ENCODE peak calls at places on chromosome 10, in seven cellular contexts. O, X, H, W, V, S and R are unnamed samples. For H3K4me1, the result is how much of the 10 kb centered on the place peaks cover.

GRCh38 chr10:77874872-77875271 is 51.7 kb downstream of the DLG5 start:
- DNase-seq in O (no peak), X (no peak), H (no peak), W (no peak), V (no peak), S (no peak), R (no peak)

GRCh38 chr10:89591111-89591795 is 53.8 kb downstream of the PANK1 start:
- DNase-seq in O (no peak), X (no peak), H (no peak), W (no peak), V (no peak), S (no peak), R (peak)

GRCh38 chr10:113026679-113027078 is 76.6 kb downstream of the TCF7L2 start:
- DNase-seq in O (no peak), X (no peak), H (no peak), W (no peak), V (no peak), S (no peak), R (no peak)

GRCh38 chr10:77794256-77795142 is 132.1 kb downstream of the DLG5 start:
- DNase-seq in O (no peak), X (no peak), H (no peak), W (no peak), V (no peak), S (no peak), R (no peak)

GRCh38 chr10:101047961-101048892 is 13.6 kb upstream of the KAZALD1 start:
- DNase-seq in O (no peak), X (no peak), H (no peak), W (no peak), V (no peak), S (no peak), R (no peak)

GRCh38 chr10:119378737-119379067 is 163.8 kb downstream of the RGS10 start:
- DNase-seq in O (no peak), X (no peak), H (no peak), W (no peak), V (peak), S (no peak), R (no peak)

GRCh38 chr10:78700413-78700812 is 368.4 kb upstream of the ZMIZ1 start:
- DNase-seq in O (peak), X (no peak), H (no peak), W (no peak), V (no peak), S (no peak), R (no peak)

GRCh38 chr10:79285315-79286185 is 61.7 kb upstream of the PPIF start:
- DNase-seq in O (no peak), X (no peak), H (no peak), W (no peak), V (no peak), S (no peak), R (no peak)

GRCh38 chr10:89236221-89236620 is 15.4 kb downstream of the LIPA start:
- DNase-seq in O (no peak), X (no peak), H (no peak), W (no peak), V (no peak), S (no peak), R (no peak)

GRCh38 chr10:22086730-22087364 is 83.3 kb upstream of the DNAJC1 start:
- DNase-seq in O (peak), X (peak), H (peak), W (peak), V (peak), S (peak), R (peak)

GRCh38 chr10:130028465-130028819 is 64.4 kb upstream of the EBF3 start:
- DNase-seq in O (no peak), X (no peak), H (no peak), W (no peak), V (no peak), S (no peak), R (peak)

GRCh38 chr10:48976208-48976607 is 36.6 kb upstream of the LRRC18 start:
- DNase-seq in O (no peak), X (no peak), H (peak), W (no peak), V (peak), S (no peak), R (no peak)

GRCh38 chr10:6037975-6038624 is 24.1 kb downstream of the IL2RA start:
- DNase-seq in O (no peak), X (no peak), H (no peak), W (no peak), V (no peak), S (no peak), R (no peak)

GRCh38 chr10:48541144-48541795 is 63.6 kb downstream of the ARHGAP22 start:
- DNase-seq in O (no peak), X (no peak), H (peak), W (no peak), V (no peak), S (no peak), R (peak)

GRCh38 chr10:71187600-71187999 is 24.8 kb upstream of the UNC5B start:
- DNase-seq in O (peak), X (no peak), H (no peak), W (no peak), V (no peak), S (no peak), R (no peak)

GRCh38 chr10:27911645-27912044 is 87.2 kb downstream of the ODAD2 start:
- DNase-seq in O (no peak), X (no peak), H (no peak), W (no peak), V (no peak), S (no peak), R (no peak)

GRCh38 chr10:3330687-3331086 is 158.1 kb upstream of the PITRM1 start:
- DNase-seq in O (no peak), X (peak), H (peak), W (no peak), V (no peak), S (no peak), R (no peak)

GRCh38 chr10:99411546-99411945 is 18.9 kb downstream of the GOT1 start:
- DNase-seq in O (no peak), X (no peak), H (no peak), W (no peak), V (no peak), S (no peak), R (no peak)

GRCh38 chr10:124626759-124627380 is 117.3 kb downstream of the FAM53B start:
- DNase-seq in O (no peak), X (no peak), H (peak), W (peak), V (no peak), S (no peak), R (no peak)

GRCh38 chr10:21526952-21527633 is 1.6 kb upstream of the SKIDA1 start:
- DNase-seq in O (peak), X (peak), H (peak), W (peak), V (peak), S (peak), R (peak)

GRCh38 chr10:32960022-32960421 is 2.0 kb upstream of the ITGB1 start:
- DNase-seq in O (no peak), X (no peak), H (no peak), W (no peak), V (no peak), S (no peak), R (no peak)

GRCh38 chr10:5546891-5547683 is 22.3 kb downstream of the CALML3 start:
- DNase-seq in O (no peak), X (peak), H (peak), W (peak), V (no peak), S (peak), R (no peak)

GRCh38 chr10:122172311-122173008 is 98.6 kb upstream of the BTBD16 start:
- DNase-seq in O (no peak), X (peak), H (no peak), W (no peak), V (no peak), S (no peak), R (no peak)

GRCh38 chr10:110392860-110393732 is 88.4 kb upstream of the SMNDC1 start:
- DNase-seq in O (no peak), X (no peak), H (no peak), W (peak), V (no peak), S (peak), R (no peak)

GRCh38 chr10:80498039-80498832 is 39.5 kb upstream of the SH2D4B start:
- DNase-seq in O (no peak), X (no peak), H (no peak), W (no peak), V (no peak), S (no peak), R (no peak)

GRCh38 chr10:104333037-104333727 is 5.1 kb downstream of the ITPRIP start:
- DNase-seq in O (peak), X (no peak), H (no peak), W (no peak), V (peak), S (peak), R (no peak)

GRCh38 chr10:104332243-104333036 is 5.8 kb downstream of the ITPRIP start:
- DNase-seq in O (no peak), X (no peak), H (no peak), W (no peak), V (peak), S (peak), R (no peak)

GRCh38 chr10:104334561-104334960 is 3.7 kb downstream of the ITPRIP start:
- DNase-seq in O (no peak), X (no peak), H (no peak), W (no peak), V (peak), S (peak), R (no peak)

GRCh38 chr10:104334965-104335650 is 3.2 kb downstream of the ITPRIP start:
- DNase-seq in O (peak), X (no peak), H (peak), W (no peak), V (no peak), S (peak), R (no peak)

DNA sequence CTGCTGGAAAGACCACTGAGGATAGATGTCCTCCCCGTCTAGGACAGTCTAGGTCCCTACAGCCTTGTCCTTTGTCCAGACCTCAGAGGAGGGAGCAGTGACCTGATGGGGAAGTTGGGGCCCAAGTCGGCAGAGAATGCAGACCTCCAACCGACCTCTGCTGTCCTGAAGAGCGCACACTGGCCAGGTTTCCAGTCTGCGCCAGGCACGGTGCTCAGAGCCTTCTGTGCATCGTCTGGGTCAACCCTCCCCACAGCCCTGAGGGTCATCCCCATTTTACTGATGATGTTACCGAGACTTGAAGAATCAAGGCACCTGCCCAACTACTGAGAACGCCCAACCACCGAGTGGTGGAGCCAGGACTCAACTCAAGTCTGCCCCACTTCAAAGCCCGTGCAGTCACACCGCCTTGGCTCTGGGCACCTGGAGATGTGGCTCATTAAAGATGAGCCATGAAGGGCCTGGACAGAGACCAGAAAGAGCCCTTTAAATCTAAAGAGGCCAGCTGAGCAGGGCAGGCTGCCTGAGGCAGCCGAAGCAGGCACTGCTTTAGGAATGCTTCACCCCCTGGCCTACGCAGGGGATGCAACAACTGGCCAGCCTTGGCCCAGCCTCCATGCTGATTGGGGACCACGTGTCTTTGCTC is 4.4 kb downstream of the ITPRIP start:
- DNase-seq in O (peak), X (no peak), H (no peak), W (no peak), V (peak), S (peak), R (no peak)
- H3K4me1 ChIP-seq in O (under half), X (half or more), H (half or more), W (half or more), V (half or more), S (half or more), R (under half)

DNA sequence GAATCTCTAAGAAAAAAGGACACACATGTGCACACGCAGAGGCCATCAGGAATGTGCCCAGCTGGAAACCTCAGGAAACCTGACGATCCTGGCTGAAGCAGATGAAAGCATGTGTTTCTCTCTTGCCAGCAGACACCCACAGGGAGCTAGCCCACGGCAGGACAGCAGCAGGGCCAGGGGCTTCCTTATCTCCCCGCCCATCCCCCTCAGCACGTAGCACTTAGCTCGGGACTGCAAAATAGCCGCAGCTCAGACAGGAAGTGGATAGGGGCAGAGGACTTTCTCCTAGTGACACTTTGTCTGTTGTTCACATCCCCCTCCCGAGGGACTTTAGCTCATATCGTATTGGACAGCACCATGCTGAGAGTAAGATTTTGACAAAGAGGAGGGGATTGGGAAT is 63.9 kb downstream of the MKI67 start:
- DNase-seq in O (no peak), X (peak), H (no peak), W (no peak), V (no peak), S (no peak), R (no peak)
- H3K4me1 ChIP-seq in O (under half), X (under half), H (under half), W (under half), V (under half), S (under half), R (under half)

GRCh38 chr10:75653761-75654160 is 222.3 kb downstream of the LRMDA start:
- DNase-seq in O (no peak), X (no peak), H (no peak), W (no peak), V (no peak), S (no peak), R (no peak)

GRCh38 chr10:75648854-75649253 is 217.4 kb downstream of the LRMDA start:
- DNase-seq in O (no peak), X (no peak), H (no peak), W (no peak), V (no peak), S (no peak), R (no peak)

GRCh38 chr10:75650648-75651047 is 219.2 kb downstream of the LRMDA start:
- DNase-seq in O (no peak), X (no peak), H (no peak), W (no peak), V (no peak), S (no peak), R (no peak)

GRCh38 chr10:75652136-75652535 is 220.7 kb downstream of the LRMDA start:
- DNase-seq in O (no peak), X (no peak), H (no peak), W (no peak), V (no peak), S (no peak), R (no peak)

DNA sequence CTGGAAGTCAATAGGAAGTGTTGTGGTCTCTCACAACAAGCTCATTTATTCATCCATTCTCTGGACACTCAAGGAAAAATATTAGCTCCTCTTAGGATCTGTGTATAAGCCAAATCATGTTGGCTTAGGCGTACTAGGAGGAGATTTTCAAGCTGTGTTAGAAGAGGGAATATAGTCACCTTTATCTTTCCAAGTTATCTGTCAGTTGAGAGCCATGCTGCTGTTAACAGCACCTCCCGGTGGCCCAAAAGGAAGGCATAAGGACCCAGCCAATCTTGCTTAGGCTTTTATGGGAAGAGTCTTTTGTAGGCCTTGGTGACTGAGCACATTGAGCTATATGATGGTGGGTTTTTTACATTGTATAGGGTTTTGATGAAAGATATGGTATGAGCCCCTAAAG is 220.0 kb downstream of the LRMDA start:
- DNase-seq in O (no peak), X (no peak), H (no peak), W (no peak), V (no peak), S (no peak), R (peak)
- H3K4me1 ChIP-seq in O (under half), X (under half), H (under half), W (under half), V (under half), S (under half), R (under half)

DNA sequence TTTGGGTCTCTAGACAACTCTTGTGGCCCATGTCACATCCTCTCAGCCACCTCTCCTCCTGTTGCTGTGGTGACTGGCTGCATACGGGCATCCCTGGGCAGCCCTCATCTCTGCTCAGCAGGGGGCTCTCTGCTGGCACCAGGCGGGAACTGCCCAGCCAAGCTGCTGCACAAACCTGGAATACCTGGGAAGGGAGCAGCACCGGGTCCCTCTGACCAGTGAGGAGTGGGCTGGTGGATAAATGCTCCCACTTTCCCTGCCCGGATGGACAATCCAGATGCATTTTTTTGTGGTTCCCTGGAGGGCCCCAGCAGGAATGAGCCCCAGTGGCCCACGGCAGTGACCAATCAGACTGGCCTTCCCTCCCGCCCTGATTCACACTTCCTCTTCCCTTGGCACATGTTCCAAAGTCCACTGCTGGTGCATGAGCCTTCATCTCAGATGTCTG is 21.9 kb downstream of the GRID1 start:
- DNase-seq in O (no peak), X (peak), H (no peak), W (peak), V (no peak), S (peak), R (no peak)
- H3K4me1 ChIP-seq in O (under half), X (under half), H (under half), W (under half), V (under half), S (under half), R (under half)

GRCh38 chr10:599767-600166 is 89.7 kb downstream of the DIP2C start:
- DNase-seq in O (no peak), X (peak), H (no peak), W (no peak), V (no peak), S (no peak), R (no peak)
- H3K4me1 ChIP-seq in O (under half), X (under half), H (under half), W (under half), V (under half), S (half or more), R (under half)

DNA sequence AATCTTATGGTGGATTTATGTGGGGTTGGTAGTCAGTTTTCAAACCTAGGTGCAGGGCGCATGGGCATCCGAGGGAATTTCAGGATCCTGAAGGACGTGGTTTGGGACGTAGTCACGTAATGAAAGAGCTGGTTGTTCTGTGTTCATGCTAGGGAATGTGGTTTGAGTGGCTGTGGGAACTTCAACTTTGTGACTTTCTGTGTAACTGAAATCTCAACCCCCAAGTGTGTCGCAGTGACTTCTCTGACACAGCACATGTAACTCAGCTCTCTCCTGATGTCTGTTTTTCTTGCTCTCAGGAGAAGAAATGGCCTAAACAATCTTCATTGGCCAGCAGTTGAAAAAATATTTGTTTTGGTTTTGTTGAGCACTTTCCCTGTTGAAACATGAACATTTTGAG is 199.0 kb downstream of the PTEN start:
- DNase-seq in O (no peak), X (no peak), H (no peak), W (no peak), V (no peak), S (no peak), R (no peak)
- H3K4me1 ChIP-seq in O (under half), X (under half), H (under half), W (under half), V (under half), S (under half), R (under half)

GRCh38 chr10:102626026-102626686 is 18.1 kb upstream of the TRIM8 start:
- DNase-seq in O (no peak), X (peak), H (no peak), W (no peak), V (no peak), S (peak), R (no peak)
- H3K4me1 ChIP-seq in O (under half), X (half or more), H (under half), W (under half), V (under half), S (half or more), R (under half)